ENCODE peak calls at places on chromosome 2, in six cellular contexts. G is psoas muscle, N is PC-9, X is small intestine, Y is skeletal muscle cell, U is fibroblast of pulmonary artery. I is an unnamed sample.

GRCh38 chr2:201358684-201359083 is 1.5 kb upstream of the FLACC1 start:
- DNase-seq in Y (peak), U (peak), G (no peak), N (peak), X (no peak), I (no peak)

GRCh38 chr2:121365061-121365460 is 80.1 kb upstream of the TFCP2L1 start:
- DNase-seq in N (no peak), U (no peak), G (no peak), X (no peak), Y (no peak), I (no peak)

GRCh38 chr2:168935810-168936581 is 34.9 kb downstream of the G6PC2 start:
- DNase-seq in U (peak), X (no peak), N (no peak), G (no peak), Y (peak), I (no peak)

GRCh38 chr2:189091253-189091652 is 88.3 kb downstream of the COL5A2 start:
- DNase-seq in U (peak), G (no peak), X (no peak), Y (no peak), N (no peak), I (no peak)

GRCh38 chr2:240785424-240786335 is 34.3 kb downstream of the KIF1A start:
- DNase-seq in N (no peak), U (no peak), X (no peak), G (peak), Y (no peak), I (no peak)

GRCh38 chr2:135245055-135245454 is 193.0 kb downstream of the RAB3GAP1 start:
- DNase-seq in N (peak), G (no peak), X (no peak), U (peak), Y (peak), I (no peak)

GRCh38 chr2:233152541-233152940 is 92.4 kb downstream of the INPP5D start:
- DNase-seq in G (peak), Y (no peak), U (peak), X (no peak), N (no peak), I (no peak)

GRCh38 chr2:227881866-227882517 is 10.6 kb downstream of the DAW1 start:
- DNase-seq in X (no peak), Y (no peak), U (peak), G (no peak), N (no peak), I (no peak)

GRCh38 chr2:238114331-238114841 is 14.2 kb downstream of the ESPNL start:
- DNase-seq in Y (no peak), N (no peak), G (peak), U (no peak), X (no peak), I (peak)

GRCh38 chr2:112811841-112812306 is 24.7 kb downstream of the IL1B start:
- DNase-seq in Y (peak), X (peak), U (peak), N (no peak), G (no peak), I (no peak)

GRCh38 chr2:98346259-98347236 is at the start of gene CNGA3:
- DNase-seq in U (peak), N (no peak), Y (no peak), X (no peak), G (peak), I (no peak)

GRCh38 chr2:99975386-99975785 is 167.0 kb downstream of the AFF3 start:
- DNase-seq in U (peak), N (no peak), X (no peak), Y (peak), G (no peak), I (no peak)

GRCh38 chr2:235493775-235494715 is at the start of gene AGAP1:
- DNase-seq in Y (peak), N (peak), U (peak), G (peak), X (peak), I (peak)

GRCh38 chr2:108635630-108636354 is 83.5 kb upstream of the RANBP2 start:
- DNase-seq in N (no peak), U (no peak), X (no peak), G (no peak), Y (no peak), I (no peak)

GRCh38 chr2:204072443-204073324 is 136.1 kb downstream of the ICOS start:
- DNase-seq in G (no peak), X (peak), N (peak), Y (no peak), U (peak), I (no peak)

GRCh38 chr2:6290626-6291025 is 575.1 kb downstream of the CMPK2 start:
- DNase-seq in X (no peak), G (no peak), N (no peak), Y (no peak), U (no peak), I (no peak)

GRCh38 chr2:6294791-6295190 is 570.9 kb downstream of the CMPK2 start:
- DNase-seq in N (no peak), X (no peak), G (no peak), Y (no peak), U (no peak), I (no peak)

GRCh38 chr2:6290212-6290611 is 575.5 kb downstream of the CMPK2 start:
- DNase-seq in X (no peak), Y (no peak), N (no peak), G (no peak), U (no peak), I (no peak)
- H3K4me3 ChIP-seq in X (no peak), Y (no peak), N (no peak), G (no peak), U (no peak), I (no peak)

GRCh38 chr2:160269803-160270570 is 69.9 kb upstream of the ITGB6 start:
- DNase-seq in X (peak), N (peak), Y (peak), G (peak), U (peak), I (peak)

GRCh38 chr2:160268382-160268781 is 68.3 kb upstream of the ITGB6 start:
- DNase-seq in Y (no peak), U (no peak), X (no peak), N (no peak), G (no peak), I (no peak)

GRCh38 chr2:160269365-160269764 is 69.3 kb upstream of the ITGB6 start:
- DNase-seq in U (no peak), G (no peak), X (no peak), N (no peak), Y (no peak), I (no peak)

GRCh38 chr2:160270571-160271113 is 70.6 kb upstream of the ITGB6 start:
- DNase-seq in N (peak), U (no peak), Y (no peak), X (peak), G (no peak), I (no peak)

DNA sequence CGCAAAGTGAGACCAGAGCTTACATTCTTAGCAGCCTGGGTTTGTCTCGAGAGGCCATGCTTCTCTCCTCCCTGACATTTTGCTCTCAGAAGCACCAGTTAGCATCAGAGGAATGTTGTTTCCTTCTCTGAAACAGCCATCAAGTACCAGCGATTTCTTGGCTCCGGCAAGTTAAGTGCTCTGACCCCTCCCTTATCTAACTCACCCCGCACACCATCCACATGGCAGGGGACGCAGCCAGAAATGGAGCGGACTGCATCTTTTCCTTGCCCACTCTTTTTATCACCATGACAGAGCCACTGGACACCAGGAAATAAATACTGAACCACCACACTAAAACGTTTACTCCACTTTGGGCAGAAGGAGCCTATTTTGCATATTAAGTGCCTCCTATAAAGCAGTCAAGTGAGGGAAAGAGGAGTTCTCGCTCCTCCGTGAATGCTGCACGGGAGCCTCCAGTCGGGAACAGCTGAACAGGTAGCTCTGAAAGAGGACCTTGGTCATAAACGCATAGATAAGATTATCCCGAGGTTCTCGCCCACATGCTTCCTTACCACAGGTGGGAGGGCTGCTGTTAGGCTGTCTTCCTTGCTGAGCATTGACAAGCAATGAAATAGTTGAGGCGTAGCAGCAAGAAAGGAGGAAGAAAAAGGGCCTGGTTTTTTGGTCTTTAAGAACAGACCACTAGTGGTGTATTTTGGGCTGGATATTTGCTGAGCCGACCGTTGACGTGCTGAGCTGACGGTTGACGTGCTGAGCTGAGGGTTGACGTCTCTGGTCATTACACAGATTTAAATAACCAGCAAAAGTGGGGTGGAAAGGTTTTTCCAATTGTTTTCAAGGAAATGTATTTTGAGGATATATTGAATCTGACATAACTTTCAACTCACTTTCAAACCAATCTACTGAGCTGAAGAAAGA is 71.4 kb upstream of the ITGB6 start:
- DNase-seq in U (no peak), Y (no peak), X (peak), N (no peak), G (no peak), I (no peak)
- H3K4me3 ChIP-seq in U (no peak), Y (no peak), X (peak), N (no peak), G (peak), I (peak)

GRCh38 chr2:95275151-95275515 is 884 bp downstream of the PROM2 start:
- DNase-seq in X (no peak), Y (no peak), U (no peak), N (no peak), G (peak), I (peak)

GRCh38 chr2:95274291-95275150 is at the start of gene PROM2:
- DNase-seq in U (no peak), G (peak), N (peak), Y (no peak), X (peak), I (peak)

GRCh38 chr2:95276888-95277245 is 2.6 kb downstream of the PROM2 start:
- DNase-seq in G (peak), X (no peak), Y (no peak), N (no peak), U (no peak), I (no peak)

GRCh38 chr2:95276244-95276887 is 2.1 kb downstream of the PROM2 start:
- DNase-seq in U (no peak), X (no peak), G (peak), N (no peak), Y (no peak), I (peak)

DNA sequence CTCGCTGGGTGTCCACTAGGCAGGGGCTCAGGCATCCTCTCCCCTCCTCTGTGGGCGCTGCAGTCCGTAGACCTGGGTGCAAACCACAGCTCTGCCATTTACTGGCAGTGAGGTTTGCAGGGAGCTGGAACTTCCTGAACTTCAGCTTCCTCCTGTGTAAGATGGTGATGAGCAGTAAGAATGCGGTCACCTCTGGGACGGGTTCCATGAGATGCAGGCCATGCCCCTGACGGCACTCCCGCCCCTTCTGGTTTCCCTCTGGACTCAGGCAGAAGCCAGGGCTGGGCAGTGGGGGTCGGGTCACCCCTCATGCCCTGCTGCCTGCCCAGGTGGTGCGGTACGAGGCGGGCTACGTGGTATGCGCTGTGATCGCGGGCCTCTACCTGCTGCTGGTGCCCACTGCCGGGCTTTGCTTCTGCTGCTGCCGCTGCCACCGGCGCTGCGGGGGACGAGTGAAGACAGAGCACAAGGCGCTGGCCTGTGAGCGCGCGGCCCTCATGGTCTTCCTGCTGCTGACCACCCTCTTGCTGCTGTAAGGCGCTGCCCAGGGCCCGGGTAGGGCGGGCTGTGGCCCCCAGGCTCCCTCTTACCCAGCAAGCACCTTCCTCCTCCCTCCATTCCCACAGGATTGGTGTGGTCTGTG is 1.5 kb downstream of the PROM2 start:
- DNase-seq in Y (no peak), G (peak), U (no peak), X (peak), N (peak), I (peak)
- H3K4me3 ChIP-seq in Y (no peak), G (no peak), U (no peak), X (peak), N (peak), I (no peak)

GRCh38 chr2:69305712-69306611 is 81.1 kb downstream of the GFPT1 start:
- DNase-seq in Y (no peak), G (no peak), N (no peak), X (no peak), U (peak), I (peak)

GRCh38 chr2:69306897-69307695 is 79.9 kb downstream of the GFPT1 start:
- DNase-seq in U (peak), Y (peak), X (peak), G (peak), N (peak), I (peak)

GRCh38 chr2:69307696-69308064 is 79.3 kb downstream of the GFPT1 start:
- DNase-seq in G (no peak), Y (no peak), U (no peak), N (no peak), X (no peak), I (no peak)

GRCh38 chr2:69305166-69305565 is 81.9 kb downstream of the GFPT1 start:
- DNase-seq in U (no peak), Y (no peak), N (no peak), G (no peak), X (no peak), I (no peak)

GRCh38 chr2:69306612-69306896 is 80.5 kb downstream of the GFPT1 start:
- DNase-seq in N (no peak), U (no peak), X (no peak), Y (no peak), G (no peak), I (no peak)
- H3K4me3 ChIP-seq in N (peak), U (peak), X (peak), Y (peak), G (peak), I (peak)

GRCh38 chr2:96626553-96626942 is 11.6 kb downstream of the KANSL3 start:
- DNase-seq in U (no peak), N (no peak), Y (no peak), X (no peak), G (no peak), I (no peak)

GRCh38 chr2:96623116-96623515 is 15.0 kb downstream of the KANSL3 start:
- DNase-seq in N (no peak), Y (no peak), X (no peak), U (no peak), G (no peak), I (no peak)

GRCh38 chr2:96622544-96622943 is 15.6 kb downstream of the KANSL3 start:
- DNase-seq in G (no peak), N (no peak), U (no peak), Y (no peak), X (peak), I (no peak)

GRCh38 chr2:96625571-96626552 is 12.2 kb downstream of the KANSL3 start:
- DNase-seq in Y (no peak), N (no peak), X (no peak), G (no peak), U (no peak), I (no peak)
- H3K4me3 ChIP-seq in Y (no peak), N (no peak), X (no peak), G (no peak), U (no peak), I (no peak)

GRCh38 chr2:239313251-239313650 is 87.6 kb downstream of the HDAC4 start:
- DNase-seq in Y (no peak), G (no peak), U (no peak), N (no peak), X (no peak), I (peak)
- H3K4me3 ChIP-seq in Y (no peak), G (peak), U (no peak), N (no peak), X (no peak), I (no peak)

DNA sequence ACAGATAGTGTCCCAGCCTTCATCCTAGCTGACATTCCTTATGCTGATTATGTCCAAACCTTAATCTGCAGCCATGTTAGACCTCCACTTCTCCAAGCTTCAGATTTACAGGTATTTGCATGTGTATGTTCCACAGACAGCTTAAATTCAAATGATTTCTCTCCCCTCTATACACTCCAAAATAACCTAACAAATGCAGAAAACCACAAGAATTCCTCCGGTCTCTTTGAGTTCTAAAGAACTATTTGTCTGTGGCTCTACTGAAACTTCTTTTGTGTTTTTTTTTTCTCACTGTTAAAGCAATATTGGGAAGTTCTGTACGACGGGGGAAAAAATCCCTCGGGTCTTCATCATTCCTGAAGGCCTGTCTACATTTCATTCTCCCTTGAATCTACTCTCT is 8.6 kb downstream of the NDUFS1 start:
- DNase-seq in N (no peak), U (no peak), Y (no peak), G (no peak), X (no peak), I (no peak)
- H3K4me3 ChIP-seq in N (no peak), U (no peak), Y (no peak), G (no peak), X (no peak), I (no peak)

GRCh38 chr2:147603434-147604225 is 241.2 kb upstream of the ACVR2A start:
- DNase-seq in Y (no peak), N (no peak), U (no peak), G (no peak), X (no peak), I (no peak)
- H3K4me3 ChIP-seq in Y (no peak), N (no peak), U (no peak), G (no peak), X (no peak), I (no peak)

GRCh38 chr2:29063056-29063455 is 11.3 kb downstream of the PCARE start:
- DNase-seq in U (no peak), Y (no peak), G (peak), N (no peak), X (no peak), I (no peak)
- H3K4me3 ChIP-seq in U (no peak), Y (no peak), G (no peak), N (no peak), X (no peak), I (no peak)

DNA sequence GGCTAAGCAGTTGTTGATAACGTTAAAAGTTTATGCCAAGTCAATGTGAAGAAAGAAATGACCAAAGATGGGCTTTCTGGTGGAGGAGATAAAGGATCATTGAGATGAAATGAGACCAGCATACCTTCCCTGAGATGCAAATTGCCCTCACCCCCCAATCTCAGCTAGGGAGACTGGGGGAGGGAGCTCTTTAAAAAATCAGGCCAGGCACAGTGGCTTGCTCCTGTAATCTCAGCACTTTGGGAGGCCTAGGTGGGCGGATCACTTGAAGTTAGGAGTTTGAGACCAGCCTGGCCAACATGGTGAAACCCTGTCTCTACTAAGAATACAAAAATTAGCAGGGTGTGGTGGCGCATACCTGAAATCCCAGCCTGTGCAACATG is 30.9 kb upstream of the KCMF1 start:
- DNase-seq in G (no peak), X (no peak), U (no peak), Y (no peak), N (no peak), I (no peak)
- H3K4me3 ChIP-seq in G (no peak), X (no peak), U (no peak), Y (no peak), N (no peak), I (no peak)

I was measured in tibial artery.